ENCODE peak calls at places on chromosome 18, in four cellular contexts. Z is neural progenitor cell, M is K562, H is astrocyte. J is an unnamed sample.

GRCh38 chr18:12076424-12077140 is 17.1 kb upstream of the ANKRD62 start:
- DNase-seq in Z (peak), H (peak), M (no peak), J (peak)

GRCh38 chr18:5339202-5339834 is 43.8 kb upstream of the ZBTB14 start:
- DNase-seq in Z (no peak), H (no peak), M (no peak), J (no peak)

GRCh38 chr18:12409466-12409865 is 1.7 kb downstream of the PRELID3A start:
- DNase-seq in M (peak), H (peak), Z (no peak), J (no peak)

GRCh38 chr18:37742436-37742835 is 176.8 kb upstream of the CELF4 start:
- DNase-seq in H (no peak), Z (peak), M (no peak), J (no peak)

GRCh38 chr18:23580677-23581367 is 5.5 kb downstream of the NPC1 start:
- DNase-seq in Z (no peak), H (peak), M (no peak), J (no peak)

GRCh38 chr18:26556573-26556972 is 8.2 kb upstream of the KCTD1 start:
- DNase-seq in H (no peak), Z (no peak), M (no peak), J (peak)

GRCh38 chr18:8929381-8929780 is 173.1 kb upstream of the NDUFV2 start:
- DNase-seq in Z (no peak), H (peak), M (no peak), J (peak)

GRCh38 chr18:57951110-57951796 is 92.8 kb upstream of the NEDD4L start:
- DNase-seq in M (no peak), Z (no peak), H (no peak), J (peak)

GRCh38 chr18:11411021-11411420 is 198.4 kb upstream of the SLC35G4 start:
- DNase-seq in Z (no peak), M (no peak), H (no peak), J (no peak)

GRCh38 chr18:34224423-34225217 is at the start of gene NOL4:
- DNase-seq in Z (peak), M (no peak), H (peak), J (peak)

GRCh38 chr18:11909597-11910026 is 1.5 kb upstream of the MPPE1 start:
- DNase-seq in H (peak), M (no peak), Z (no peak), J (peak)

GRCh38 chr18:32175265-32175664 is 14.6 kb upstream of the MEP1B start:
- DNase-seq in H (no peak), M (no peak), Z (no peak), J (no peak)

GRCh38 chr18:44815108-44815507 is 134.4 kb downstream of the SETBP1 start:
- DNase-seq in H (no peak), M (no peak), Z (no peak), J (no peak)
- TF ChIP-seq EZH2 in H (no peak), M (no peak), Z (no peak), J (no peak)

GRCh38 chr18:35936951-35937350 is 35.5 kb upstream of the RMP24 start:
- DNase-seq in M (no peak), H (no peak), Z (no peak), J (no peak)

GRCh38 chr18:35939166-35939565 is 33.3 kb upstream of the RMP24 start:
- DNase-seq in M (no peak), H (no peak), Z (peak), J (no peak)

GRCh38 chr18:35938158-35938557 is 34.3 kb upstream of the RMP24 start:
- DNase-seq in H (peak), Z (no peak), M (no peak), J (peak)

GRCh38 chr18:35941299-35941698 is 31.2 kb upstream of the RMP24 start:
- DNase-seq in Z (no peak), M (no peak), H (no peak), J (no peak)

GRCh38 chr18:35938562-35938961 is 33.9 kb upstream of the RMP24 start:
- DNase-seq in Z (no peak), H (peak), M (no peak), J (peak)
- H3K9ac ChIP-seq in Z (no peak), H (no peak), M (no peak), J (no peak)

DNA sequence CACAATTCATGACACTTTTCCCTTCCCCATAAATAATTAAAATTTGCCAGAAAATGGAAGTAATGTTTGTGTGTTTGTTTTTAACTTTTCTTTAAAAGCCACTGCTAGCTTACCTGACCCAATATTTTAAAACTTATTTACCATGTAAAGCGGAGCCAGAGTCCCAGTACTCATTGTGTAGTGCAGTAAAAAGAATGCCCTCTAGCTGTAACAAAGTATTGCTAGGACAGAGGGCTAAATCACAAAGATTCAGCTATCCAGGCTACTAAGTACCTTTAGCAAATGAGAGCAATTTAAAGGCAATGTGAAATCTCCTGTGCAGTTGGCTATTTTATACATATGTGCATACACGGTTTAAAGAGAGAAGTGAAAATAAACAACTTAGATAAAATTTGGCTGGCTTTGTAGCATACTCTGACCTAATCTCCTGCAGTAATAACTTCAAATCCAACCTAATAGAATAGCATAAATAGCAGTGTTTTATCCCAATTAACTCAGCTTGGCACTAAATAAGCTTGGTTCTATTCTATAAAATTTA is 997.4 kb upstream of the PIK3C3 start:
- DNase-seq in Z (peak), M (no peak), H (no peak), J (no peak)
- TF ChIP-seq CTCF in Z (peak), M (no peak), H (no peak), J (no peak)

GRCh38 chr18:55735199-55735855 is 147.3 kb upstream of the TCF4 start:
- DNase-seq in H (no peak), M (no peak), Z (no peak), J (peak)
- TF ChIP-seq EZH2 in H (no peak), M (no peak), Z (no peak), J (no peak)

GRCh38 chr18:13566941-13567762 is 159.2 kb downstream of the FAM210A start:
- DNase-seq in M (no peak), Z (no peak), H (no peak), J (peak)
- H3K9ac ChIP-seq in M (no peak), Z (no peak), H (no peak), J (no peak)

GRCh38 chr18:45738660-45739059 is 14.7 kb downstream of the SLC14A1 start:
- DNase-seq in Z (no peak), M (no peak), H (no peak), J (no peak)
- TF ChIP-seq CTCF in Z (no peak), M (no peak), H (no peak), J (peak)

GRCh38 chr18:22163432-22163831 is 6.0 kb upstream of the GATA6 start:
- DNase-seq in M (no peak), Z (no peak), H (no peak), J (no peak)

GRCh38 chr18:22166070-22166972 is 3.1 kb upstream of the GATA6 start:
- DNase-seq in M (no peak), H (no peak), Z (peak), J (no peak)

GRCh38 chr18:22165049-22165602 is 4.3 kb upstream of the GATA6 start:
- DNase-seq in M (no peak), H (no peak), Z (peak), J (no peak)

GRCh38 chr18:22165603-22166069 is 3.8 kb upstream of the GATA6 start:
- DNase-seq in H (no peak), M (no peak), Z (peak), J (no peak)

DNA sequence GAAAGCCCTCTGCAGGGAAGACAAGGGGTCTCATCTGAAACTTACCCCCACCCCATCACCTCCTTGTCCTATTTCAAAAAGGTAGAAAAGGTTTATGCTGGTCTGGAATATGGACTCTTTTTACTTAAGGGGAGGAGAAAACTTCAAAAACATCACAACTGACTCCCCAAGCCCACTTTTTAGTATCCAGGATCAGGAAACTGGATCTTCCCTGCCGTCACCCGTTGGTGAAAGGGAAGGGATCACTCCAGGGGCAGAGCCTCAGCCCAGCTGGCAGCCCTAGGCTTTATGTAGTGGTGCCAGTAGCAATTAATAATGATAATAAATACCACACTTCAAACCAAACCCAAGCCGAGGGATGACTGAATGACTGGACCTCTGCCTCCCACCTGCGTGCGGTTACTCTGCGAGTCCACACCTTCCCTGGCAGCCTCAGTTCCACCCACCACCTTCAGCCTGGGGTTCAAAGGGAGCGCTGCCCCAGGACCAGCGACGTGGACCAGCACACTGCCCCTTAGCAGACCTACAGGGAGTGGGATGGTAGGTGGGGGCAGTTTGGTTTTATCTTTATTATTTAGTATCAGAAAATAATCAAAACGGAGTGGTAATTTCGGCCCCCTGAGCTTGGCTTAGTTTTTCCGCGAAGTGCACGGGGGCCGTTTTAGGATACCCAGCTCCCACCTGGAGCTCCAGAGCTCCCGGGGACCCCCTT is 4.9 kb upstream of the GATA6 start:
- DNase-seq in H (no peak), Z (no peak), M (no peak), J (no peak)
- TF ChIP-seq EZH2 in H (peak), Z (no peak), M (no peak), J (peak)

GRCh38 chr18:55647331-55647730 is 59.3 kb upstream of the TCF4 start:
- DNase-seq in M (no peak), H (peak), Z (no peak), J (no peak)

GRCh38 chr18:55641501-55641900 is 53.5 kb upstream of the TCF4 start:
- DNase-seq in M (no peak), Z (no peak), H (peak), J (no peak)

GRCh38 chr18:55637204-55637603 is 49.2 kb upstream of the TCF4 start:
- DNase-seq in M (no peak), Z (no peak), H (no peak), J (no peak)

DNA sequence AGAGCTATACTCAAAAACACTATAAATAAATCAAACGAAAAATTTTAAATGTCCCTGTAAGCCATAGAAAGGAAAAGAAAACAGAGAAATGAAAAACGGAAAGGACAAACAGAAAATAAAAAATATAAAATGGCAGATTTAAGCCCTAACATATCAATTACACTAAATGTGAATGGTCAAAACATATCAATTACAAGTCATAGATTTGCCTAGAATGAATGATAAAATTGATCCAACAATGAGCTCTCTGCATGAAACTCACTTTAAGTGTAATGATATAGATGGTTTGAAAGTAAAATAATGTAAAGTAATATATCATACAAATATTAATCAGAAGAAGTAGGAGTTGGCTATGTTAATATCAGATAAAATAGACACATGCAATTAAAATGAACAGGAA is 54.2 kb upstream of the TCF4 start:
- DNase-seq in M (no peak), Z (no peak), H (no peak), J (no peak)
- H3K9ac ChIP-seq in M (no peak), Z (no peak), H (no peak), J (no peak)

GRCh38 chr18:7926526-7926925 is 359.4 kb downstream of the PTPRM start:
- DNase-seq in M (peak), Z (peak), H (no peak), J (no peak)
- TF ChIP-seq CTCF in M (no peak), Z (peak), H (no peak), J (no peak)

DNA sequence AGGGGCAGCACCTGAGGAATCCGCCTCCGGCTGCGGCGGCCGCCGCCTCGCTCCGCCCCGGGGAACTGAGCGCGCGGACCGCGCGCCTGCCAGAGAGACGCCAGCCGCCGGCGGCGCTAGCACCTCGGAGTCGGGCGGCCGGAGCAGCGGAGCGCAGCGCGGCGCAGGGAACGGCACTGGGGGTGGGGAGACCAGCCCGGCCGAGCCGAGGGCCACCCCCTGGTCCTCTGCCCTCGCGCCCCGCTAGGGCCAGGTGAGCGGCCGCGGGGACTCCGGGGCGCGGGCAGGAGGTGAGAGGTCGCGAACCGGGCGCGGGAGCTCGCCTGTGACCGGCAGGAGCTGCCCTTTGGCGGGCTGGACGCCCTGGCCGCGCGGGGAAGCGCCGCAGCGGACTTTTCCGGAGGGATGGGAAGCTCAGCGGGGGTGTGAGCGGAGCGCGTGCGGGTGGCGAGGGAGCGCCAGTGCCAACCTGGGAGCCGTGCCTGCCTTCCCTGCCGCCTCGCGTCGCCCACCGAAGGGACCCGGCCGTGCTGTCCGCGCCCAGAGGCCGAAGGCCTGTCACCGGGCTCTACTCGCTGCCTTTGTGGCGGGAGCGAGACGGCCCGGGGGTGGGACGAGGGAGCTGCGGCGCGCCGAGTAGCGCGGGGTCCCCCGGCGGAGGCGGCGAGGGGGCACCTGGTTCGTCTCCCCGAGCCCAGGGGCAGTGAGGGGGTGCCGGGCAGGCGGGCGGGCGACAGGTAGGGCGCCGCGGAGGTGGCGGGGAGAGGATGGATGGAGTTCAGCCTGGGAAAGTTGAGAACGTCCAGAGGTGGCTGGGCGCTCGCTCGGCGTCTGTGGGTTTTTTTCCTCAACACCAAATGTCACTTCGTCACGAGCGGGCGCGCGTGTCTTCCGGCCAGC is at the start of gene GREB1L:
- DNase-seq in Z (peak), H (peak), M (no peak), J (peak)
- TF ChIP-seq EZH2 in Z (no peak), H (peak), M (no peak), J (no peak)

J was measured in mammary epithelial cell.